ENCODE peak calls at places on chromosomes 3 and 15, in nine cellular contexts. Q, A, G, D, Y, J, S, W and U are unnamed samples.

GRCh38 chr3:52685285-52685704 is 418 bp downstream of the PBRM1 start:
- DNase-seq in W (peak; percentile 92), A (peak; percentile 61), D (no peak), J (no peak), G (peak; percentile 12), S (peak; percentile 55), Y (peak; percentile 64), Q (peak; percentile 84), U (peak; percentile 88)

GRCh38 chr3:46599590-46599989 is 12.7 kb upstream of the FAM240A start:
- DNase-seq in S (no peak), G (no peak), J (no peak), Q (no peak), W (no peak), Y (no peak), D (no peak), A (no peak), U (no peak)

GRCh38 chr3:157754415-157754814 is 251.2 kb upstream of the VEPH1 start:
- DNase-seq in Y (peak; percentile 4), D (no peak), A (no peak), Q (no peak), G (no peak), W (no peak), J (peak; percentile 27), S (no peak), U (no peak)

GRCh38 chr3:195013411-195013810 is 257.5 kb downstream of the XXYLT1 start:
- DNase-seq in G (no peak), S (no peak), J (no peak), Y (no peak), Q (no peak), W (no peak), A (no peak), D (no peak), U (no peak)

GRCh38 chr3:72663429-72663828 is 184.8 kb downstream of the SHQ1 start:
- DNase-seq in G (no peak), D (no peak), A (no peak), Q (no peak), W (no peak), J (no peak), Y (peak; percentile 11), S (peak; percentile 37), U (peak; percentile 25)

GRCh38 chr3:155859859-155860258 is 5.6 kb upstream of the SLC33A1 start:
- DNase-seq in Y (peak; percentile 42), S (no peak), J (no peak), G (no peak), A (peak; percentile 40), W (no peak), Q (no peak), D (no peak), U (no peak)

GRCh38 chr3:185549651-185550111 is 2.7 kb downstream of the LIPH start:
- DNase-seq in W (no peak), D (no peak), G (no peak), S (peak; percentile 94), J (no peak), A (no peak), Q (no peak), Y (peak; percentile 50), U (peak; percentile 63)

GRCh38 chr3:151439652-151440125 is 21.2 kb downstream of the IGSF10 start:
- DNase-seq in Y (peak; percentile 90), S (peak; percentile 55), A (peak; percentile 50), G (no peak), W (peak; percentile 80), D (no peak), J (peak; percentile 38), Q (peak; percentile 40), U (peak; percentile 88)

GRCh38 chr3:124938896-124939295 is 4.3 kb upstream of the MUC13 start:
- DNase-seq in J (no peak), Y (no peak), A (no peak), D (no peak), W (no peak), G (no peak), Q (no peak), S (no peak), U (no peak)

GRCh38 chr3:126439968-126440708 is 35.6 kb downstream of the ZXDC start:
- DNase-seq in W (no peak), G (no peak), Q (peak; percentile 7), Y (no peak), J (no peak), S (no peak), A (no peak), D (no peak), U (no peak)

GRCh38 chr15:85504739-85505676 is 124.6 kb downstream of the AKAP13 start:
- DNase-seq in Q (peak; percentile 72), J (peak; percentile 32), S (peak; percentile 38), W (peak; percentile 74), G (no peak), A (peak; percentile 49), D (no peak), Y (peak; percentile 70), U (peak; percentile 74)

GRCh38 chr3:13078158-13078905 is 5.1 kb upstream of the IQSEC1 start:
- DNase-seq in Q (no peak), G (no peak), S (no peak), Y (no peak), D (no peak), J (no peak), A (no peak), W (no peak), U (no peak)

GRCh38 chr3:115428825-115429224 is 194.5 kb upstream of the GAP43 start:
- DNase-seq in G (no peak), W (no peak), S (no peak), Q (no peak), J (no peak), D (no peak), A (no peak), Y (peak; percentile 25), U (no peak)

GRCh38 chr3:12785096-12785495 is 11.4 kb upstream of the CAND2 start:
- DNase-seq in S (no peak), G (no peak), D (no peak), W (no peak), J (no peak), Q (no peak), Y (no peak), A (no peak), U (no peak)

GRCh38 chr3:99845335-99845734 is 27.7 kb downstream of the CMSS1 start:
- DNase-seq in G (no peak), D (no peak), Q (no peak), W (no peak), A (no peak), S (no peak), J (no peak), Y (no peak), U (no peak)
- H3K4me1 ChIP-seq in G (peaks cover 77% of the 10 kb centered on the region), D (no peaks in the 10 kb centered on the region), Q (no peaks in the 10 kb centered on the region), W (peaks cover 7% of the 10 kb centered on the region), A (no peaks in the 10 kb centered on the region), S (peaks cover 24% of the 10 kb centered on the region), J (peaks cover 2% of the 10 kb centered on the region), Y (peaks cover 32% of the 10 kb centered on the region), U (no peaks in the 10 kb centered on the region)

GRCh38 chr3:149551500-149551899 is 77.0 kb downstream of the TM4SF4 start:
- DNase-seq in Y (no peak), W (no peak), S (no peak), D (no peak), G (no peak), A (no peak), J (no peak), Q (no peak), U (no peak)

GRCh38 chr3:149555941-149556340 is 81.4 kb downstream of the TM4SF4 start:
- DNase-seq in D (no peak), Q (no peak), S (no peak), J (no peak), W (no peak), A (no peak), G (no peak), Y (peak; percentile 46), U (peak; percentile 83)

GRCh38 chr3:149553781-149554451 is 79.4 kb downstream of the TM4SF4 start:
- DNase-seq in A (no peak), Y (no peak), J (no peak), W (peak; percentile 71), Q (no peak), D (no peak), S (no peak), G (no peak), U (peak; percentile 92)

GRCh38 chr3:149554826-149555225 is 80.3 kb downstream of the TM4SF4 start:
- DNase-seq in W (peak; percentile 46), A (no peak), D (peak; percentile 78), J (no peak), G (no peak), Q (peak; percentile 57), Y (peak; percentile 53), S (peak; percentile 50), U (peak; percentile 83)

GRCh38 chr3:149552700-149553099 is 78.2 kb downstream of the TM4SF4 start:
- DNase-seq in A (no peak), W (no peak), J (no peak), S (no peak), G (no peak), Y (no peak), Q (no peak), D (no peak), U (no peak)
- H3K4me1 ChIP-seq in A (peaks cover 84% of the 10 kb centered on the region), W (peaks cover 33% of the 10 kb centered on the region), J (peaks cover 19% of the 10 kb centered on the region), S (peaks cover 13% of the 10 kb centered on the region), G (peaks cover 76% of the 10 kb centered on the region), Y (peaks cover 25% of the 10 kb centered on the region), Q (no peaks in the 10 kb centered on the region), D (peaks cover 19% of the 10 kb centered on the region), U (peaks cover 48% of the 10 kb centered on the region)

GRCh38 chr3:141104151-141104741 is 53.1 kb downstream of the SPSB4 start:
- DNase-seq in Y (no peak), S (no peak), A (no peak), J (no peak), D (no peak), Q (no peak), G (no peak), W (peak; percentile 30), U (no peak)

GRCh38 chr3:141102372-141102771 is 51.2 kb downstream of the SPSB4 start:
- DNase-seq in S (no peak), D (no peak), J (no peak), A (no peak), W (no peak), Q (no peak), Y (no peak), G (no peak), U (no peak)

GRCh38 chr3:141103067-141103466 is 51.9 kb downstream of the SPSB4 start:
- DNase-seq in D (no peak), G (no peak), A (no peak), W (no peak), J (no peak), S (no peak), Q (no peak), Y (no peak), U (peak; percentile 52)

GRCh38 chr3:141105828-141106628 is 54.9 kb downstream of the SPSB4 start:
- DNase-seq in S (peak; percentile 45), J (peak; percentile 80), Q (peak; percentile 75), W (peak; percentile 93), D (peak; percentile 19), Y (peak; percentile 84), G (peak; percentile 69), A (peak; percentile 41), U (peak; percentile 89)

DNA sequence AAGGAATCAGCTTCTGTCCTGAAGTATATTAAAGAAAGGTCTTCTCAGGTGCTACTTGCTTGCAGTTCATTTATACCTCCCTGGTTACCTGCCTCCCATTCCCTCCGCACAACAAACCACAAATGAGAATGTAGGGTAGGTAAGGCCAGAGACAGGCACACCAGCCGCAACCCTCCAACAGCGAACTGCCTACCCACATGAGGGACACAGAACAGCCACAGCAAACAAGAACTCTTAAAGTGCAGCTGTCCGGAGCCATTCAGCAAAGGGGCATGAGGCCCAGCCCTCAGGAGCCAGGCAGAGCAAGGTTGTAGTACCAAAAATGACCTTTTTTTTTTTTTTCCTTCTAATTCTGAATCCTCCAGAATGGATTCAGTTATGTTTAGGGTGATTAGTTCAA is 52.4 kb downstream of the SPSB4 start:
- DNase-seq in W (no peak), Q (no peak), S (no peak), A (no peak), Y (no peak), D (no peak), J (no peak), G (no peak), U (no peak)
- H3K4me1 ChIP-seq in W (peaks cover 8% of the 10 kb centered on the region), Q (no peaks in the 10 kb centered on the region), S (no peaks in the 10 kb centered on the region), A (no peaks in the 10 kb centered on the region), Y (no peaks in the 10 kb centered on the region), D (no peaks in the 10 kb centered on the region), J (peaks cover 19% of the 10 kb centered on the region), G (no peaks in the 10 kb centered on the region), U (peaks cover 46% of the 10 kb centered on the region)

GRCh38 chr15:70237626-70238025 is 139.9 kb upstream of the TLE3 start:
- DNase-seq in Y (no peak), G (no peak), D (no peak), J (no peak), S (no peak), A (no peak), Q (no peak), W (no peak), U (no peak)
- H3K4me1 ChIP-seq in Y (peaks cover 9% of the 10 kb centered on the region), G (no peaks in the 10 kb centered on the region), D (peaks cover 25% of the 10 kb centered on the region), J (no peaks in the 10 kb centered on the region), S (peaks cover 9% of the 10 kb centered on the region), A (no peaks in the 10 kb centered on the region), Q (no peaks in the 10 kb centered on the region), W (no peaks in the 10 kb centered on the region), U (no peaks in the 10 kb centered on the region)